ENCODE peak calls at places on chromosomes 1 and 21, in ten cellular contexts. One of them, this sample, is unnamed.

GRCh38 chr1:203778789-203779188 is 13.8 kb downstream of the LAX1 start:
- DNase-seq in CD8-positive, alpha-beta T cell: no peak
- DNase-seq in naive thymus-derived CD4-positive, alpha-beta T cell: no peak
- DNase-seq in astrocyte of the cerebellum: no peak
- DNase-seq in heart right ventricle: no peak
- DNase-seq in cardiac fibroblast: no peak
- DNase-seq in iPS DF 6.9: no peak
- DNase-seq in HCT116: no peak
- DNase-seq in Peyer's patch: no peak
- DNase-seq in body of pancreas: no peak
- DNase-seq in this sample: no peak

GRCh38 chr1:38718031-38718430 is 141.5 kb downstream of the RRAGC start:
- DNase-seq in HCT116: no peak
- DNase-seq in iPS DF 6.9: no peak
- DNase-seq in naive thymus-derived CD4-positive, alpha-beta T cell: no peak
- DNase-seq in heart right ventricle: no peak
- DNase-seq in astrocyte of the cerebellum: no peak
- DNase-seq in CD8-positive, alpha-beta T cell: no peak
- DNase-seq in cardiac fibroblast: no peak
- DNase-seq in body of pancreas: no peak
- DNase-seq in Peyer's patch: no peak
- DNase-seq in this sample: no peak

GRCh38 chr1:66395202-66396061 is 138.5 kb upstream of the SGIP1 start:
- DNase-seq in CD8-positive, alpha-beta T cell: no peak
- DNase-seq in HCT116: no peak
- DNase-seq in iPS DF 6.9: no peak
- DNase-seq in cardiac fibroblast: peak
- DNase-seq in Peyer's patch: no peak
- DNase-seq in naive thymus-derived CD4-positive, alpha-beta T cell: no peak
- DNase-seq in astrocyte of the cerebellum: no peak
- DNase-seq in heart right ventricle: no peak
- DNase-seq in body of pancreas: no peak
- DNase-seq in this sample: no peak

GRCh38 chr1:202049129-202049528 is 38.7 kb downstream of the ELF3 start:
- DNase-seq in CD8-positive, alpha-beta T cell: no peak
- DNase-seq in naive thymus-derived CD4-positive, alpha-beta T cell: no peak
- DNase-seq in Peyer's patch: no peak
- DNase-seq in body of pancreas: peak
- DNase-seq in heart right ventricle: no peak
- DNase-seq in iPS DF 6.9: no peak
- DNase-seq in astrocyte of the cerebellum: no peak
- DNase-seq in cardiac fibroblast: peak
- DNase-seq in HCT116: no peak
- DNase-seq in this sample: no peak

GRCh38 chr1:201184307-201184706 is 6.3 kb upstream of the IGFN1 start:
- DNase-seq in HCT116: no peak
- DNase-seq in iPS DF 6.9: no peak
- DNase-seq in naive thymus-derived CD4-positive, alpha-beta T cell: no peak
- DNase-seq in heart right ventricle: no peak
- DNase-seq in CD8-positive, alpha-beta T cell: no peak
- DNase-seq in astrocyte of the cerebellum: no peak
- DNase-seq in cardiac fibroblast: no peak
- DNase-seq in Peyer's patch: no peak
- DNase-seq in body of pancreas: no peak
- DNase-seq in this sample: no peak

GRCh38 chr1:166813508-166814223 is 25.6 kb upstream of the POGK start:
- DNase-seq in iPS DF 6.9: no peak
- DNase-seq in CD8-positive, alpha-beta T cell: no peak
- DNase-seq in astrocyte of the cerebellum: no peak
- DNase-seq in Peyer's patch: no peak
- DNase-seq in cardiac fibroblast: no peak
- DNase-seq in naive thymus-derived CD4-positive, alpha-beta T cell: no peak
- DNase-seq in HCT116: no peak
- DNase-seq in heart right ventricle: no peak
- DNase-seq in body of pancreas: peak
- DNase-seq in this sample: no peak

GRCh38 chr21:39869141-39869818 is 2.0 kb downstream of the PCP4 start:
- DNase-seq in CD8-positive, alpha-beta T cell: no peak
- DNase-seq in HCT116: no peak
- DNase-seq in naive thymus-derived CD4-positive, alpha-beta T cell: no peak
- DNase-seq in cardiac fibroblast: no peak
- DNase-seq in iPS DF 6.9: no peak
- DNase-seq in astrocyte of the cerebellum: no peak
- DNase-seq in heart right ventricle: no peak
- DNase-seq in body of pancreas: no peak
- DNase-seq in Peyer's patch: no peak
- DNase-seq in this sample: no peak

GRCh38 chr1:54124472-54124871 is 28.3 kb downstream of the CDCP2 start:
- DNase-seq in astrocyte of the cerebellum: no peak
- DNase-seq in body of pancreas: peak
- DNase-seq in Peyer's patch: no peak
- DNase-seq in naive thymus-derived CD4-positive, alpha-beta T cell: no peak
- DNase-seq in iPS DF 6.9: no peak
- DNase-seq in CD8-positive, alpha-beta T cell: no peak
- DNase-seq in heart right ventricle: no peak
- DNase-seq in HCT116: no peak
- DNase-seq in cardiac fibroblast: no peak
- DNase-seq in this sample: no peak

GRCh38 chr1:181497870-181498269 is 14.6 kb downstream of the CACNA1E start:
- DNase-seq in body of pancreas: no peak
- DNase-seq in CD8-positive, alpha-beta T cell: no peak
- DNase-seq in HCT116: no peak
- DNase-seq in cardiac fibroblast: no peak
- DNase-seq in naive thymus-derived CD4-positive, alpha-beta T cell: no peak
- DNase-seq in iPS DF 6.9: no peak
- DNase-seq in heart right ventricle: no peak
- DNase-seq in astrocyte of the cerebellum: no peak
- DNase-seq in Peyer's patch: no peak
- DNase-seq in this sample: no peak

GRCh38 chr1:230186003-230186863 is 119.2 kb downstream of the GALNT2 start:
- DNase-seq in iPS DF 6.9: peak
- DNase-seq in HCT116: peak
- DNase-seq in heart right ventricle: no peak
- DNase-seq in naive thymus-derived CD4-positive, alpha-beta T cell: no peak
- DNase-seq in cardiac fibroblast: peak
- DNase-seq in body of pancreas: peak
- DNase-seq in astrocyte of the cerebellum: peak
- DNase-seq in Peyer's patch: no peak
- DNase-seq in CD8-positive, alpha-beta T cell: no peak
- DNase-seq in this sample: no peak

GRCh38 chr1:162349635-162350330 is 26.9 kb downstream of the SPATA46 start:
- DNase-seq in Peyer's patch: no peak
- DNase-seq in naive thymus-derived CD4-positive, alpha-beta T cell: no peak
- DNase-seq in body of pancreas: no peak
- DNase-seq in heart right ventricle: no peak
- DNase-seq in cardiac fibroblast: peak
- DNase-seq in astrocyte of the cerebellum: peak
- DNase-seq in HCT116: peak
- DNase-seq in CD8-positive, alpha-beta T cell: no peak
- DNase-seq in iPS DF 6.9: no peak
- DNase-seq in this sample: no peak

GRCh38 chr1:152505083-152505482 is 5.5 kb upstream of the LCE5A start:
- DNase-seq in Peyer's patch: no peak
- DNase-seq in HCT116: no peak
- DNase-seq in astrocyte of the cerebellum: no peak
- DNase-seq in iPS DF 6.9: no peak
- DNase-seq in cardiac fibroblast: no peak
- DNase-seq in heart right ventricle: no peak
- DNase-seq in body of pancreas: no peak
- DNase-seq in naive thymus-derived CD4-positive, alpha-beta T cell: no peak
- DNase-seq in CD8-positive, alpha-beta T cell: no peak
- DNase-seq in this sample: no peak

DNA sequence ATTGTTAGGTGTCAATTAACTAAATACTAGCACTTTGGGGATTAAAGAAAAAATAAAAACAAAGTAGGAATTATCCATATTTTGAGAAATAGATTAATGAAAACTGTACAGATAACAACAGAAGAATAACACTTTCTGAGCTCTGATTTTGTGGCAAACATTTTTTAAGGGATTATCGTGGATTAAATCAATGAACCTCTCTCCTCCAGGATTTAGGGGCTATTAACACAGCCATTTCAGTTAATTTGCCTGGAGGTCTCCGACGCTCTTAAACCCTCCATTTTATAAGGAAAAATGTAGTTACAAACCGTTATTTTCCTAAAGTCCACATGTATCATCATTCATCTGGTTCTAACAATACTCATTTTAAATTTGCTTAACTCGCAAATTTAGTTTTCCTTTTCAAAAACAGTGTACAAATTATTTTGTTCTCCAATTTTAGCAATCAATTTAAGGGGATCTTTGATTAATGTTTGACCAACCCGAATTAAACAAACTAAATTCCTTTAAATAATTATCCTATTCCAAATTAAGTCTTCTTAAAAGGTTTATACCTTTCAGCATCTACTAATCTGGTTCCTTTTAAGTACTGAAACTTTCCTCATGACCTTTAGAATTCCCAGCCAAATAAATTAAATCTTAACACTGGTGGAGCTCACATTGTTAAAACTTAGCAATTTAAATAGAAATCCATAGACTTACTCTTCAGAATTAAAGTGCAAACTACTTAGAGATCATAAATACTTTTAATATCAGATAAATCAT is 30.7 kb upstream of the RNF187 start:
- DNase-seq in astrocyte of the cerebellum: no peak
- DNase-seq in iPS DF 6.9: no peak
- DNase-seq in heart right ventricle: no peak
- DNase-seq in HCT116: no peak
- DNase-seq in naive thymus-derived CD4-positive, alpha-beta T cell: no peak
- DNase-seq in Peyer's patch: no peak
- DNase-seq in CD8-positive, alpha-beta T cell: no peak
- DNase-seq in cardiac fibroblast: no peak
- DNase-seq in body of pancreas: no peak
- DNase-seq in this sample: no peak
- H3K4me3 ChIP-seq in astrocyte of the cerebellum: peak
- H3K4me3 ChIP-seq in iPS DF 6.9: peak
- H3K4me3 ChIP-seq in heart right ventricle: peak
- H3K4me3 ChIP-seq in HCT116: peak
- H3K4me3 ChIP-seq in naive thymus-derived CD4-positive, alpha-beta T cell: peak
- H3K4me3 ChIP-seq in Peyer's patch: peak
- H3K4me3 ChIP-seq in CD8-positive, alpha-beta T cell: peak
- H3K4me3 ChIP-seq in cardiac fibroblast: peak
- H3K4me3 ChIP-seq in body of pancreas: no peak
- H3K4me3 ChIP-seq in this sample: peak

DNA sequence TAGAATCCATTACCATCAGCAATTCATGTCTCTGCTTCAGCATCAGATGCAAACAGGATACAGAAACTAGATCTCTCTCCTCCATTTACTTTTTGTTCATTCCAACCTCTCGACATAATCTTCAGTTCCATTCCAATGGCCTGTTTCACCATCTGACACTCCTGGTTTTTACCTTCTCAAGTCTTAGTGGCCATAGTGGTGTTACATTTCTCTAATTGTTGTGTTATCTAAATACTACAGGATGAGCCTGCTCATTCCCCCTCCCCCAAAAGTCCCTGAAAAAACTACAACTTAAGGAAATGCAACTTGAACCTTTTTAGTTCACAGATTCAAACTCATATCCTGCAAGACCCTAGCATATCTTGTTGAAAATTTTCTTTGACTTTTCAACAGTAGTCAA is 4.0 kb downstream of the NRIP1 start:
- DNase-seq in naive thymus-derived CD4-positive, alpha-beta T cell: no peak
- DNase-seq in Peyer's patch: no peak
- DNase-seq in body of pancreas: no peak
- DNase-seq in heart right ventricle: no peak
- DNase-seq in cardiac fibroblast: no peak
- DNase-seq in HCT116: no peak
- DNase-seq in iPS DF 6.9: no peak
- DNase-seq in astrocyte of the cerebellum: no peak
- DNase-seq in CD8-positive, alpha-beta T cell: no peak
- DNase-seq in this sample: no peak
- H3K4me3 ChIP-seq in naive thymus-derived CD4-positive, alpha-beta T cell: no peak
- H3K4me3 ChIP-seq in Peyer's patch: peak
- H3K4me3 ChIP-seq in body of pancreas: no peak
- H3K4me3 ChIP-seq in heart right ventricle: no peak
- H3K4me3 ChIP-seq in cardiac fibroblast: no peak
- H3K4me3 ChIP-seq in HCT116: peak
- H3K4me3 ChIP-seq in iPS DF 6.9: no peak
- H3K4me3 ChIP-seq in astrocyte of the cerebellum: peak
- H3K4me3 ChIP-seq in CD8-positive, alpha-beta T cell: no peak
- H3K4me3 ChIP-seq in this sample: no peak

GRCh38 chr1:233112184-233113008 is 162.0 kb downstream of the NTPCR start:
- DNase-seq in CD8-positive, alpha-beta T cell: no peak
- DNase-seq in HCT116: no peak
- DNase-seq in astrocyte of the cerebellum: no peak
- DNase-seq in body of pancreas: no peak
- DNase-seq in iPS DF 6.9: no peak
- DNase-seq in naive thymus-derived CD4-positive, alpha-beta T cell: no peak
- DNase-seq in cardiac fibroblast: peak
- DNase-seq in Peyer's patch: no peak
- DNase-seq in heart right ventricle: no peak
- DNase-seq in this sample: no peak
- H3K4me3 ChIP-seq in CD8-positive, alpha-beta T cell: no peak
- H3K4me3 ChIP-seq in HCT116: peak
- H3K4me3 ChIP-seq in astrocyte of the cerebellum: no peak
- H3K4me3 ChIP-seq in body of pancreas: no peak
- H3K4me3 ChIP-seq in iPS DF 6.9: no peak
- H3K4me3 ChIP-seq in naive thymus-derived CD4-positive, alpha-beta T cell: no peak
- H3K4me3 ChIP-seq in cardiac fibroblast: no peak
- H3K4me3 ChIP-seq in Peyer's patch: no peak
- H3K4me3 ChIP-seq in heart right ventricle: no peak
- H3K4me3 ChIP-seq in this sample: no peak

GRCh38 chr1:160739098-160739511 is at the start of gene SLAMF7:
- DNase-seq in HCT116: no peak
- DNase-seq in astrocyte of the cerebellum: no peak
- DNase-seq in CD8-positive, alpha-beta T cell: peak
- DNase-seq in heart right ventricle: peak
- DNase-seq in iPS DF 6.9: no peak
- DNase-seq in naive thymus-derived CD4-positive, alpha-beta T cell: no peak
- DNase-seq in Peyer's patch: peak
- DNase-seq in body of pancreas: peak
- DNase-seq in cardiac fibroblast: no peak
- DNase-seq in this sample: no peak

GRCh38 chr1:160738266-160738665 is 781 bp upstream of the SLAMF7 start:
- DNase-seq in body of pancreas: no peak
- DNase-seq in HCT116: no peak
- DNase-seq in naive thymus-derived CD4-positive, alpha-beta T cell: no peak
- DNase-seq in heart right ventricle: no peak
- DNase-seq in iPS DF 6.9: no peak
- DNase-seq in astrocyte of the cerebellum: no peak
- DNase-seq in cardiac fibroblast: no peak
- DNase-seq in Peyer's patch: no peak
- DNase-seq in CD8-positive, alpha-beta T cell: no peak
- DNase-seq in this sample: no peak

GRCh38 chr1:160741597-160742348 is 2.7 kb downstream of the SLAMF7 start:
- DNase-seq in cardiac fibroblast: no peak
- DNase-seq in naive thymus-derived CD4-positive, alpha-beta T cell: no peak
- DNase-seq in astrocyte of the cerebellum: no peak
- DNase-seq in heart right ventricle: no peak
- DNase-seq in body of pancreas: no peak
- DNase-seq in CD8-positive, alpha-beta T cell: no peak
- DNase-seq in iPS DF 6.9: no peak
- DNase-seq in HCT116: no peak
- DNase-seq in Peyer's patch: no peak
- DNase-seq in this sample: no peak

GRCh38 chr1:160741092-160741501 is 2.0 kb downstream of the SLAMF7 start:
- DNase-seq in CD8-positive, alpha-beta T cell: no peak
- DNase-seq in HCT116: no peak
- DNase-seq in astrocyte of the cerebellum: no peak
- DNase-seq in heart right ventricle: no peak
- DNase-seq in iPS DF 6.9: no peak
- DNase-seq in body of pancreas: no peak
- DNase-seq in Peyer's patch: no peak
- DNase-seq in cardiac fibroblast: no peak
- DNase-seq in naive thymus-derived CD4-positive, alpha-beta T cell: no peak
- DNase-seq in this sample: no peak

GRCh38 chr1:160740133-160740688 is 1.2 kb downstream of the SLAMF7 start:
- DNase-seq in heart right ventricle: no peak
- DNase-seq in astrocyte of the cerebellum: no peak
- DNase-seq in cardiac fibroblast: no peak
- DNase-seq in HCT116: no peak
- DNase-seq in Peyer's patch: no peak
- DNase-seq in body of pancreas: no peak
- DNase-seq in iPS DF 6.9: no peak
- DNase-seq in naive thymus-derived CD4-positive, alpha-beta T cell: no peak
- DNase-seq in CD8-positive, alpha-beta T cell: no peak
- DNase-seq in this sample: no peak
- H3K4me3 ChIP-seq in heart right ventricle: no peak
- H3K4me3 ChIP-seq in astrocyte of the cerebellum: no peak
- H3K4me3 ChIP-seq in cardiac fibroblast: no peak
- H3K4me3 ChIP-seq in HCT116: no peak
- H3K4me3 ChIP-seq in Peyer's patch: peak
- H3K4me3 ChIP-seq in body of pancreas: no peak
- H3K4me3 ChIP-seq in iPS DF 6.9: no peak
- H3K4me3 ChIP-seq in naive thymus-derived CD4-positive, alpha-beta T cell: peak
- H3K4me3 ChIP-seq in CD8-positive, alpha-beta T cell: no peak
- H3K4me3 ChIP-seq in this sample: no peak